ENCODE peak calls at places on chromosomes 7 and 10, in six cellular contexts. R is transverse colon, I is A549, U is stomach, W is H1, P is IMR-90. O is an unnamed sample.

GRCh38 chr7:113768256-113768847 is 150.5 kb downstream of the PPP1R3A start:
- DNase-seq in R (no peak), I (no peak), U (no peak), W (no peak), P (no peak), O (no peak)

GRCh38 chr7:120949393-120949799 is 1.2 kb upstream of the ING3 start:
- DNase-seq in R (no peak), I (no peak), U (no peak), W (no peak), P (no peak), O (no peak)

GRCh38 chr10:58807631-58808024 is 295.0 kb downstream of the BICC1 start:
- DNase-seq in R (no peak), I (no peak), U (no peak), W (no peak), P (peak), O (no peak)

GRCh38 chr7:14924398-14924797 is 21.8 kb upstream of the DGKB start:
- DNase-seq in R (no peak), I (no peak), U (no peak), W (no peak), P (no peak), O (no peak)

GRCh38 chr10:83542774-83543291 is 596.5 kb upstream of the GHITM start:
- DNase-seq in R (no peak), I (no peak), U (no peak), W (no peak), P (no peak), O (no peak)

GRCh38 chr7:36088553-36088952 is 64.5 kb upstream of the EEPD1 start:
- DNase-seq in R (no peak), I (no peak), U (no peak), W (no peak), P (no peak), O (no peak)

GRCh38 chr10:70430489-70431445 is 10.7 kb downstream of the NODAL start:
- DNase-seq in R (peak), I (no peak), U (peak), W (no peak), P (peak), O (peak)

GRCh38 chr10:23293145-23293724 is 51.4 kb downstream of the C10orf67 start:
- DNase-seq in R (no peak), I (peak), U (no peak), W (peak), P (peak), O (no peak)

GRCh38 chr10:108465871-108466641 is 1301.5 kb upstream of the SORCS1 start:
- DNase-seq in R (peak), I (no peak), U (peak), W (peak), P (no peak), O (peak)

GRCh38 chr7:80721880-80722595 is 83.6 kb downstream of the CD36 start:
- DNase-seq in R (no peak), I (peak), U (no peak), W (no peak), P (peak), O (no peak)

GRCh38 chr7:106947244-106947728 is 82.2 kb downstream of the PIK3CG start:
- DNase-seq in R (peak), I (peak), U (peak), W (peak), P (peak), O (no peak)

GRCh38 chr10:6864142-6864541 is 284.1 kb upstream of the PRKCQ start:
- DNase-seq in R (no peak), I (no peak), U (no peak), W (no peak), P (no peak), O (no peak)

GRCh38 chr7:77537595-77538185 is 595 bp downstream of the PTPN12 start:
- DNase-seq in R (peak), I (peak), U (peak), W (no peak), P (no peak), O (peak)

GRCh38 chr10:119428789-119429188 is 113.7 kb downstream of the RGS10 start:
- DNase-seq in R (no peak), I (no peak), U (no peak), W (no peak), P (peak), O (no peak)

GRCh38 chr7:127437772-127438330 is 45.3 kb upstream of the ZNF800 start:
- DNase-seq in R (no peak), I (no peak), U (no peak), W (no peak), P (peak), O (no peak)

GRCh38 chr7:76291346-76292205 is 10.9 kb upstream of the HSPB1 start:
- DNase-seq in R (peak), I (peak), U (peak), W (peak), P (peak), O (peak)

GRCh38 chr10:132443605-132443997 is 46.6 kb downstream of the PWWP2B start:
- DNase-seq in R (peak), I (no peak), U (no peak), W (no peak), P (peak), O (no peak)

GRCh38 chr7:33753881-33754525 is 151.3 kb upstream of the BMPER start:
- DNase-seq in R (no peak), I (no peak), U (no peak), W (no peak), P (peak), O (no peak)

GRCh38 chr10:128263891-128264688 is 137.9 kb upstream of the MKI67 start:
- DNase-seq in R (peak), I (peak), U (peak), W (peak), P (peak), O (no peak)

GRCh38 chr7:115973381-115973780 is 57.2 kb downstream of the TFEC start:
- DNase-seq in R (no peak), I (no peak), U (no peak), W (no peak), P (no peak), O (no peak)

GRCh38 chr10:28975891-28976471 is 298.7 kb downstream of the BAMBI start:
- DNase-seq in R (no peak), I (no peak), U (no peak), W (no peak), P (peak), O (no peak)

GRCh38 chr7:104679085-104679484 is 334.9 kb upstream of the KMT2E start:
- DNase-seq in R (no peak), I (no peak), U (no peak), W (no peak), P (no peak), O (no peak)

GRCh38 chr10:71383972-71384687 is 12.6 kb upstream of the CDH23 start:
- DNase-seq in R (peak), I (peak), U (peak), W (peak), P (peak), O (peak)

GRCh38 chr10:80526218-80526617 is 11.5 kb upstream of the SH2D4B start:
- DNase-seq in R (no peak), I (no peak), U (no peak), W (no peak), P (no peak), O (no peak)

GRCh38 chr7:74575083-74575803 is 82.3 kb upstream of the GTF2I start:
- DNase-seq in R (peak), I (peak), U (peak), W (no peak), P (peak), O (no peak)

GRCh38 chr10:60942604-60943269 is 1.2 kb downstream of the RHOBTB1 start:
- DNase-seq in R (peak), I (no peak), U (peak), W (no peak), P (peak), O (peak)

GRCh38 chr10:86945361-86946214 is 11.8 kb downstream of the MMRN2 start:
- DNase-seq in R (no peak), I (no peak), U (peak), W (peak), P (no peak), O (no peak)

GRCh38 chr10:28087675-28088351 is 88.9 kb upstream of the ODAD2 start:
- DNase-seq in R (no peak), I (no peak), U (no peak), W (no peak), P (peak), O (no peak)

GRCh38 chr7:25495342-25495855 is 267.1 kb upstream of the NPVF start:
- DNase-seq in R (no peak), I (no peak), U (no peak), W (no peak), P (no peak), O (no peak)

GRCh38 chr7:477626-478220 is 41.9 kb downstream of the PDGFA start:
- DNase-seq in R (no peak), I (no peak), U (no peak), W (no peak), P (peak), O (peak)

GRCh38 chr7:42319631-42320030 is 82.6 kb upstream of the GLI3 start:
- DNase-seq in R (no peak), I (no peak), U (no peak), W (no peak), P (no peak), O (no peak)

GRCh38 chr7:2862831-2863361 is 18.8 kb upstream of the GNA12 start:
- DNase-seq in R (no peak), I (no peak), U (no peak), W (no peak), P (peak), O (no peak)

GRCh38 chr7:19020711-19021110 is 96.7 kb downstream of the TWIST1 start:
- DNase-seq in R (no peak), I (no peak), U (no peak), W (no peak), P (peak), O (no peak)

GRCh38 chr10:119549247-119549999 is 6.9 kb upstream of the RGS10 start:
- DNase-seq in R (no peak), I (no peak), U (no peak), W (no peak), P (no peak), O (no peak)

GRCh38 chr7:4712371-4713182 is 30.5 kb downstream of the FOXK1 start:
- DNase-seq in R (peak), I (peak), U (no peak), W (no peak), P (peak), O (no peak)
- H3K4me3 ChIP-seq in R (no peak), I (peak), U (no peak), W (no peak), P (no peak), O (no peak)

GRCh38 chr10:114044251-114045070 is 795 bp downstream of the ADRB1 start:
- DNase-seq in R (no peak), I (no peak), U (no peak), W (no peak), P (no peak), O (no peak)

GRCh38 chr10:114045071-114045737 is 1.5 kb downstream of the ADRB1 start:
- DNase-seq in R (peak), I (no peak), U (peak), W (no peak), P (no peak), O (peak)

GRCh38 chr10:114045738-114046458 is 2.2 kb downstream of the ADRB1 start:
- DNase-seq in R (no peak), I (no peak), U (no peak), W (no peak), P (no peak), O (no peak)

GRCh38 chr10:114042895-114043531 is 653 bp upstream of the ADRB1 start:
- DNase-seq in R (peak), I (peak), U (peak), W (no peak), P (peak), O (peak)

DNA sequence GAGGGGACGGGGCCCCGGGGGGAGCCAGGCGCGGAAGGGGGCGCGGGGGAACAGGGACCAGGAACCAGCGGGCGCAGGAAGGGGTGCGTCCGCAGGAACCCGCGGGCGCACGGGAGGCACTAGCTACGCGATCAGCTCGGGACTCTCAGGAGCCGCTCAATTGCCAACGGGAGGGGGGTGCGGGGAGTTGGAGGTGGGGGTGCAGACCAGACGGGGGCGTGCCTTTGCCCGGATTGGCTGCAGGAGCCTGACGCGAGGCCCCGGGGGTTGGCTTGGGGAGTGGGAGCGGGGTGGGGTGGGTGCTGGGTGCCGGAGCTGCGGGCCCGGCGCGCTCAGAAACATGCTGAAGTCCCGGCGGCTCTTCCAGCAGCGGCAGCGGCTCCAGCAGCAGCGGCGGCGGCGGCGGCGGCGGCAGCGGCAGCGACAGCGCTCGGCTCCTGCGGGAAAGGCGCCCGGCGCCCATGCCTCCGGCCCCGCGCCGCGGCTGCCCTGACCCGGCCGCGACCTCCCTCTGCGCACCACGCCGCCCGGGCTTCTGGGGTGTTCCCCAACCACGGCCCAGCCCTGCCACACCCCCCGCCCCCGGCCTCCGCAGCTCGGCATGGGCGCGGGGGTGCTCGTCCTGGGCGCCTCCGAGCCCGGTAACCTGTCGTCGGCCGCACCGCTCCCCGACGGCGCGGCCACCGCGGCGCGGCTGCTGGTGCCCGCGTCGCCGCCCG is at the start of gene ADRB1:
- DNase-seq in R (peak), I (peak), U (peak), W (no peak), P (peak), O (peak)
- TF ChIP-seq POLR2A in R (peak), I (peak), U (no peak), W (no peak), P (no peak), O (no peak)

GRCh38 chr7:43856316-43856715 is 13.0 kb downstream of the MRPS24 start:
- DNase-seq in R (no peak), I (no peak), U (no peak), W (no peak), P (no peak), O (no peak)

GRCh38 chr7:43856996-43857395 is 12.3 kb downstream of the MRPS24 start:
- DNase-seq in R (no peak), I (no peak), U (no peak), W (no peak), P (peak), O (no peak)

GRCh38 chr7:43850348-43851116 is 18.8 kb downstream of the MRPS24 start:
- DNase-seq in R (no peak), I (no peak), U (no peak), W (no peak), P (no peak), O (no peak)

GRCh38 chr7:43851796-43852195 is 17.5 kb downstream of the MRPS24 start:
- DNase-seq in R (no peak), I (no peak), U (no peak), W (no peak), P (no peak), O (no peak)

DNA sequence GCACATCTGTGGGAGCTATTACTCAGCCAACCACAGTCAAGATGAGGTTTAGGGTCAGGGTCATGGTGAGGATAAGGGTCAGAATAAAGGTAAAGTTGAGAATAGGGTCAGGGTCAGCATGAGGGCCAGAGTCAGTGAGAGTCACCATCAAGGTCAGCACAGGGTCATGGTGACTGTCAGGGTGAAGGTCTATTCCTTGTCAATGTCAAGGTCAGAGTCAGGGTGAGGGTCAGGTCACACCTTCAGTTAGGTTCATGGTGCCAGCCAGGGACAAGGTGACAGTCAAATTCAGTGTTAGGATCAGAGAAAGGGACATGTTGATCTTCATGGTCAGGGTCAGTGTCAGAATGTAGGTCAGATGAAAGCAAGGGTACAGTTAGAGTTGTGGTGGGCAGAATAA is 14.1 kb downstream of the MRPS24 start:
- DNase-seq in R (no peak), I (no peak), U (no peak), W (no peak), P (no peak), O (no peak)
- TF ChIP-seq CTCF in R (no peak), I (no peak), U (no peak), W (no peak), P (no peak), O (no peak)

GRCh38 chr10:4242561-4243035 is 457.6 kb upstream of the KLF6 start:
- DNase-seq in R (no peak), I (no peak), U (no peak), W (no peak), P (peak), O (no peak)
- H3K4me3 ChIP-seq in R (no peak), I (no peak), U (peak), W (no peak), P (no peak), O (no peak)

GRCh38 chr7:43864126-43864525 is 5.2 kb downstream of the MRPS24 start:
- DNase-seq in R (no peak), I (no peak), U (no peak), W (no peak), P (no peak), O (no peak)

GRCh38 chr7:43868681-43869017 is 668 bp downstream of the MRPS24 start:
- DNase-seq in R (no peak), I (no peak), U (no peak), W (no peak), P (no peak), O (no peak)

GRCh38 chr7:43869018-43869897 is at the start of gene MRPS24:
- DNase-seq in R (peak), I (peak), U (peak), W (peak), P (peak), O (peak)

GRCh38 chr7:43868181-43868580 is 1.1 kb downstream of the MRPS24 start:
- DNase-seq in R (peak), I (no peak), U (no peak), W (no peak), P (no peak), O (no peak)

DNA sequence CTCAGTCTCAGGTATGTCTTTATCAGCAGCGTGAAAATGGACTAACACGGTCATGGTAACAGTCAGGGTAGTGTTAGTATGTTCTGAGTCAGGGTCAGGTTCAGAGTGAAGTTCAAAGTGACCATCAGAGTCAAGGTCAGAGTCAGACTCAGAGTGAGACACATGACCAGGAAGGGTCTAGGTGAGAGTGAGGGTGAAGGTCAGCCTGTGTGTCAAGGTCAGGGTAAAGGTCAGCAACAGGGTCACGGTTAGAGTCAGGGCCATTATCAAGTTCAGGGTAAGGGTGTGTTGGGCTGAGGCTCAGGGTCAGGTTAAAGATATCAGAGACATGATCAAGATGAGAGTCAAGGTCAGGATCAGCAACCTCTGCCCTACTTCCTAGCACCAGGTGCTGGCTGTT is 4.0 kb downstream of the MRPS24 start:
- DNase-seq in R (no peak), I (no peak), U (no peak), W (no peak), P (no peak), O (no peak)
- TF ChIP-seq POLR2A in R (no peak), I (no peak), U (no peak), W (no peak), P (no peak), O (no peak)